ENCODE peak calls at places on chromosome 10, in ten cellular contexts. C is body of pancreas; A is fibroblast of pulmonary artery; N is cardiac fibroblast; I is osteocyte; E is tibial artery; H is upper lobe of right lung; L is HL-60; U is Calu3; O is CD4-positive, alpha-beta T cell. K is an unnamed sample.

GRCh38 chr10:25575343-25575742 is 358.7 kb upstream of the MYO3A start:
- DNase-seq in A (no peak), N (no peak), H (no peak), E (no peak), O (no peak), I (no peak), L (no peak), C (no peak), U (no peak), K (no peak)

GRCh38 chr10:95422196-95422595 is 131.4 kb upstream of the PDLIM1 start:
- DNase-seq in H (no peak), N (no peak), E (no peak), L (no peak), U (no peak), C (no peak), O (no peak), A (no peak), I (no peak), K (no peak)

GRCh38 chr10:35506741-35507140 is 98.4 kb upstream of the GJD4 start:
- DNase-seq in E (no peak), N (no peak), L (no peak), C (no peak), U (no peak), O (no peak), I (no peak), A (no peak), H (no peak), K (no peak)

GRCh38 chr10:132329565-132330485 is 2.2 kb upstream of the LRRC27 start:
- DNase-seq in O (no peak), I (no peak), H (no peak), A (peak; percentile 63), L (peak; percentile 57), C (no peak), N (peak; percentile 65), E (peak; percentile 67), U (peak; percentile 24), K (no peak)

GRCh38 chr10:48439581-48440041 is 133.1 kb downstream of the MAPK8 start:
- DNase-seq in N (peak; percentile 44), U (peak; percentile 41), I (no peak), C (peak; percentile 69), L (peak; percentile 21), O (no peak), E (no peak), A (peak; percentile 34), H (peak; percentile 69), K (no peak)

GRCh38 chr10:130300608-130301025 is 164.4 kb downstream of the GLRX3 start:
- DNase-seq in U (no peak), L (no peak), H (peak; percentile 85), A (peak; percentile 68), C (peak; percentile 47), E (peak; percentile 68), N (no peak), O (no peak), I (peak; percentile 83), K (no peak)

GRCh38 chr10:35236739-35237138 is 99.6 kb upstream of the CCNY start:
- DNase-seq in E (no peak), U (no peak), I (peak; percentile 6), O (no peak), A (peak; percentile 43), C (no peak), N (peak; percentile 50), L (no peak), H (no peak), K (no peak)

GRCh38 chr10:34994565-34995142 is 95.5 kb downstream of the CUL2 start:
- DNase-seq in N (peak; percentile 93), O (peak; percentile 42), A (peak; percentile 94), U (peak; percentile 72), H (peak; percentile 70), E (no peak), L (peak; percentile 61), I (peak; percentile 78), C (peak; percentile 67), K (peak; percentile 57)

GRCh38 chr10:77052592-77052991 is 585.0 kb downstream of the KCNMA1 start:
- DNase-seq in I (no peak), H (no peak), L (no peak), E (no peak), C (no peak), A (no peak), U (no peak), N (no peak), O (no peak), K (no peak)

GRCh38 chr10:28367865-28368541 is 65.1 kb upstream of the MPP7 start:
- DNase-seq in O (peak; percentile 54), U (no peak), N (no peak), C (no peak), A (no peak), L (peak; percentile 66), E (no peak), H (no peak), I (no peak), K (no peak)

GRCh38 chr10:132724436-132724835 is 61.5 kb downstream of the NKX6-2 start:
- DNase-seq in E (no peak), U (no peak), A (no peak), I (no peak), N (no peak), L (peak; percentile 93), O (no peak), H (no peak), C (no peak), K (no peak)

GRCh38 chr10:97165499-97165898 is 20.3 kb downstream of the SLIT1 start:
- DNase-seq in E (peak; percentile 52), N (no peak), O (no peak), A (no peak), I (no peak), U (no peak), C (no peak), L (no peak), H (peak; percentile 59), K (no peak)

DNA sequence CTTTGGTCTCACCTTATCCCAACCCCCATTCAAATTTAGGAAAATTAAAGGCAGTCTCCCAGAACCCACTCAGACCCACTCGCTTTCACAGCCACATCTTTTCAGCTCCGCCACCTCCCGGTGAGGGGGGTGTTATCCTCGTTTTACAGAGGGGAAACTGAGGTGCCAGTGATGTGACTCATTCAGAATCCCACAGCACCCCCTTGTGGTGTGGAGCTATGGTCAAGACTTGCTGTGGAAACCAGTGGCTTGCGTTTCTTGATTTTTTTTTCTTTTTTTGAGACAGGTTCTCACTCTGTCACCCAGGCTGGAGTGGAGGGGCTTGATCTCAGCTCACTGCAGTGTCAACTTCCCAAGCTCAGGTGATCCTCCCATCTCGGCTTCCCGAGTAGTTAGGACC is 27.6 kb downstream of the SLC35G1 start:
- DNase-seq in N (peak; percentile 4), C (peak; percentile 23), E (no peak), A (no peak), L (peak; percentile 9), O (peak; percentile 38), U (peak; percentile 11), H (no peak), I (no peak), K (no peak)
- TF ChIP-seq CTCF in N (peak; percentile 31), C (no peak), E (no peak), A (peak; percentile 37), L (no peak), O (peak; percentile 60), U (no peak), H (peak; percentile 45), I (peak; percentile 37), K (peak; percentile 37)

GRCh38 chr10:85317827-85318226 is 989.4 kb downstream of the CCSER2 start:
- DNase-seq in U (no peak), L (no peak), C (no peak), E (no peak), I (no peak), N (no peak), A (no peak), H (no peak), O (no peak), K (no peak)
- TF ChIP-seq CTCF in U (no peak), L (peak; percentile 15), C (no peak), E (no peak), I (no peak), N (no peak), A (no peak), H (no peak), O (no peak), K (no peak)

GRCh38 chr10:125866421-125867029 is 14.6 kb downstream of the DHX32 start:
- DNase-seq in A (no peak), C (no peak), U (no peak), I (no peak), L (no peak), N (no peak), O (no peak), H (no peak), E (no peak), K (no peak)

GRCh38 chr10:125868372-125868975 is 12.6 kb downstream of the DHX32 start:
- DNase-seq in L (peak; percentile 18), U (peak; percentile 18), A (peak; percentile 69), O (no peak), I (no peak), C (peak; percentile 59), H (no peak), N (peak; percentile 75), E (no peak), K (no peak)

DNA sequence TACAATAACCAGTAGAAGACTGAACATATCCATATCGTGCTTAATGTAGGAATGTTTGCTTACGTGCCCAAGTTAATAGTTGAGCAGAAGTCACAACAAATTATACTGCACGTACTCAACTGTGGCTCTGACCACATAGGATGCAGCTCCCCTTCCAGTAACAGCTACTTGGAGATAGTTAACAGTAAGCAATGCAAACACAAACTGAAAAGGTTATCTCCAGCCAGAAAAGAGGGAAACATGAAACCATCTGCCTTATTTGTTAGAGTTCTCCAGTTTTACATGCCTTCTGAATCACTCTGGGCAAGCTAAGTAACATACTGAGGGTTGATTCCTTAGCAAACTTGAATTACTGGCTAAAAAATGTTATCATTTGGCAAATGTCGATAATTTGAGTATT is 9.8 kb downstream of the DHX32 start:
- DNase-seq in L (no peak), H (no peak), I (no peak), U (no peak), A (no peak), O (no peak), N (no peak), E (no peak), C (no peak), K (no peak)
- TF ChIP-seq CTCF in L (no peak), H (no peak), I (no peak), U (no peak), A (no peak), O (no peak), N (no peak), E (no peak), C (no peak), K (no peak)

GRCh38 chr10:94192974-94193373 is 169.8 kb downstream of the NOC3L start:
- DNase-seq in O (no peak), U (no peak), H (no peak), E (no peak), I (no peak), A (no peak), N (no peak), C (no peak), L (no peak), K (no peak)

GRCh38 chr10:94197241-94197640 is 165.5 kb downstream of the NOC3L start:
- DNase-seq in U (no peak), N (no peak), C (no peak), L (no peak), H (no peak), A (no peak), O (no peak), I (no peak), E (no peak), K (no peak)

GRCh38 chr10:94192333-94192732 is 170.4 kb downstream of the NOC3L start:
- DNase-seq in A (no peak), I (no peak), O (no peak), L (no peak), C (no peak), E (no peak), N (no peak), U (no peak), H (no peak), K (no peak)

GRCh38 chr10:94193466-94193924 is 169.2 kb downstream of the NOC3L start:
- DNase-seq in C (no peak), N (peak; percentile 85), H (no peak), L (no peak), E (no peak), O (no peak), A (peak; percentile 52), U (no peak), I (no peak), K (no peak)

GRCh38 chr10:94194256-94194655 is 168.5 kb downstream of the NOC3L start:
- DNase-seq in O (no peak), I (no peak), L (no peak), E (no peak), A (peak; percentile 42), N (peak; percentile 71), U (no peak), H (no peak), C (no peak), K (no peak)
- TF ChIP-seq CTCF in O (no peak), I (peak; percentile 26), L (no peak), E (no peak), A (peak; percentile 8), N (peak; percentile 6), U (no peak), H (no peak), C (no peak), K (no peak)

K was measured in D721Med.